ENCODE peak calls at places on chromosome 15, in nine cellular contexts. F, U, J, V, R, G, A, Z and T are unnamed samples.

GRCh38 chr15:99244306-99244705 is 5.1 kb downstream of the TTC23 start:
- DNase-seq in G (no peak), A (no peak), R (no peak), J (no peak), Z (no peak), V (no peak), U (no peak), F (no peak), T (no peak)

GRCh38 chr15:55360256-55360655 is 41.2 kb downstream of the PIGB start:
- DNase-seq in V (no peak), Z (no peak), F (no peak), A (no peak), G (no peak), U (no peak), R (no peak), J (no peak), T (no peak)

GRCh38 chr15:74179983-74180688 is 6.6 kb downstream of the ISLR start:
- DNase-seq in V (peak; percentile 39), F (peak; percentile 37), Z (peak; percentile 63), J (peak; percentile 48), U (no peak), R (no peak), A (no peak), G (no peak), T (peak; percentile 88)

GRCh38 chr15:75123395-75123794 is 78.3 kb upstream of the C15orf39 start:
- DNase-seq in Z (no peak), R (no peak), A (no peak), U (no peak), F (peak; percentile 72), G (no peak), J (no peak), V (no peak), T (peak; percentile 86)

GRCh38 chr15:79025201-79025600 is 65.4 kb downstream of the RASGRF1 start:
- DNase-seq in V (no peak), J (no peak), F (no peak), A (peak; percentile 40), R (no peak), Z (no peak), U (no peak), G (no peak), T (no peak)

GRCh38 chr15:89781891-89782618 is 5.9 kb downstream of the MESP2 start:
- DNase-seq in R (no peak), A (no peak), U (no peak), F (peak; percentile 57), V (no peak), Z (peak; percentile 56), G (no peak), J (no peak), T (peak; percentile 55)

GRCh38 chr15:57283774-57284508 is 92.4 kb upstream of the CGNL1 start:
- DNase-seq in A (no peak), F (peak; percentile 45), G (peak; percentile 88), V (no peak), J (no peak), Z (peak; percentile 64), U (no peak), R (no peak), T (no peak)

GRCh38 chr15:73886717-73887345 is 13.5 kb downstream of the TBC1D21 start:
- DNase-seq in G (no peak), V (no peak), F (no peak), J (no peak), R (no peak), A (no peak), Z (no peak), U (no peak), T (no peak)

GRCh38 chr15:66594344-66594743 is 28.5 kb upstream of the LCTL start:
- DNase-seq in G (no peak), F (no peak), A (no peak), R (no peak), J (no peak), V (no peak), U (no peak), Z (no peak), T (no peak)

GRCh38 chr15:72086010-72086697 is 31.8 kb downstream of the MYO9A start:
- DNase-seq in G (no peak), A (no peak), J (peak; percentile 5), Z (no peak), R (no peak), U (no peak), F (no peak), V (no peak), T (no peak)

GRCh38 chr15:34501131-34501530 is 63.5 kb upstream of the GOLGA8A start:
- DNase-seq in A (no peak), G (no peak), R (no peak), U (no peak), Z (peak; percentile 19), J (no peak), F (no peak), V (no peak), T (no peak)

GRCh38 chr15:41804361-41804760 is 23.5 kb upstream of the JMJD7 start:
- DNase-seq in R (no peak), J (no peak), F (no peak), A (no peak), G (no peak), Z (no peak), V (no peak), U (no peak), T (no peak)

GRCh38 chr15:70083423-70083822 is 14.3 kb downstream of the TLE3 start:
- DNase-seq in Z (no peak), F (no peak), G (no peak), R (no peak), J (no peak), U (no peak), V (no peak), A (no peak), T (no peak)

GRCh38 chr15:89765694-89766093 is 10.4 kb upstream of the MESP2 start:
- DNase-seq in Z (no peak), J (no peak), A (no peak), V (no peak), R (no peak), G (no peak), F (no peak), U (no peak), T (no peak)

GRCh38 chr15:78212546-78213424 is 21.6 kb downstream of the ACSBG1 start:
- DNase-seq in U (no peak), G (no peak), A (no peak), F (peak; percentile 64), Z (peak; percentile 57), J (peak; percentile 58), V (peak; percentile 74), R (no peak), T (peak; percentile 89)

GRCh38 chr15:85047271-85047948 is 65.8 kb downstream of the PDE8A start:
- DNase-seq in V (peak; percentile 94), Z (peak; percentile 98), U (no peak), G (no peak), A (peak; percentile 62), R (no peak), F (peak; percentile 99), J (peak; percentile 85), T (peak; percentile 97)

GRCh38 chr15:36658905-36659304 is 79.5 kb downstream of the CDIN1 start:
- DNase-seq in J (no peak), A (no peak), R (no peak), G (no peak), Z (no peak), U (no peak), F (no peak), V (no peak), T (no peak)

GRCh38 chr15:56732881-56733130 is 503 bp downstream of the ZNF280D start:
- DNase-seq in A (no peak), V (no peak), F (no peak), J (peak; percentile 45), G (no peak), U (no peak), R (no peak), Z (no peak), T (peak; percentile 80)

GRCh38 chr15:42727740-42728355 is 9.1 kb downstream of the CDAN1 start:
- DNase-seq in Z (no peak), G (no peak), R (no peak), F (no peak), A (no peak), U (no peak), J (no peak), V (no peak), T (no peak)

GRCh38 chr15:41279535-41280283 is 48.6 kb downstream of the CHP1 start:
- DNase-seq in G (no peak), A (no peak), V (no peak), R (no peak), U (no peak), Z (no peak), J (no peak), F (no peak), T (no peak)

GRCh38 chr15:64112904-64113303 is 17.1 kb downstream of the SNX1 start:
- DNase-seq in G (peak; percentile 70), J (no peak), U (no peak), F (peak; percentile 52), A (no peak), R (no peak), Z (peak; percentile 81), V (no peak), T (no peak)